ENCODE peak calls at places on chromosome 4, in nine cellular contexts. One of them, this sample, is unnamed.

GRCh38 chr4:11149612-11150259 is 279.0 kb downstream of the HS3ST1 start:
- DNase-seq in PC-3: no peak
- DNase-seq in hepatocyte: no peak
- DNase-seq in tibial nerve: no peak
- DNase-seq in pancreas: no peak
- DNase-seq in cardiac muscle cell: no peak
- DNase-seq in iPS DF 6.9: no peak
- DNase-seq in colonic mucosa: no peak
- DNase-seq in CD4-positive, CD25-positive, alpha-beta regulatory T cell: no peak
- DNase-seq in this sample: no peak

GRCh38 chr4:6612961-6613675 is 27.4 kb upstream of the MRFAP1 start:
- DNase-seq in PC-3: no peak
- DNase-seq in hepatocyte: no peak
- DNase-seq in tibial nerve: no peak
- DNase-seq in pancreas: no peak
- DNase-seq in cardiac muscle cell: no peak
- DNase-seq in iPS DF 6.9: no peak
- DNase-seq in colonic mucosa: no peak
- DNase-seq in CD4-positive, CD25-positive, alpha-beta regulatory T cell: no peak
- DNase-seq in this sample: no peak

GRCh38 chr4:146282662-146283061 is 68.3 kb downstream of the REELD1 start:
- DNase-seq in PC-3: no peak
- DNase-seq in hepatocyte: no peak
- DNase-seq in tibial nerve: no peak
- DNase-seq in pancreas: no peak
- DNase-seq in cardiac muscle cell: no peak
- DNase-seq in iPS DF 6.9: no peak
- DNase-seq in colonic mucosa: no peak
- DNase-seq in CD4-positive, CD25-positive, alpha-beta regulatory T cell: no peak
- DNase-seq in this sample: no peak

GRCh38 chr4:105569014-105569850 is 16.8 kb downstream of the ARHGEF38 start:
- DNase-seq in PC-3: peak; percentile 77
- DNase-seq in hepatocyte: no peak
- DNase-seq in tibial nerve: no peak
- DNase-seq in pancreas: no peak
- DNase-seq in cardiac muscle cell: no peak
- DNase-seq in iPS DF 6.9: no peak
- DNase-seq in colonic mucosa: no peak
- DNase-seq in CD4-positive, CD25-positive, alpha-beta regulatory T cell: no peak
- DNase-seq in this sample: no peak

GRCh38 chr4:72767903-72768817 is 199.1 kb upstream of the ADAMTS3 start:
- DNase-seq in PC-3: peak; percentile 45
- DNase-seq in hepatocyte: no peak
- DNase-seq in tibial nerve: no peak
- DNase-seq in pancreas: no peak
- DNase-seq in cardiac muscle cell: no peak
- DNase-seq in iPS DF 6.9: no peak
- DNase-seq in colonic mucosa: no peak
- DNase-seq in CD4-positive, CD25-positive, alpha-beta regulatory T cell: no peak
- DNase-seq in this sample: no peak

GRCh38 chr4:85495621-85496020 is 20.7 kb downstream of the ARHGAP24 start:
- DNase-seq in PC-3: no peak
- DNase-seq in hepatocyte: no peak
- DNase-seq in tibial nerve: no peak
- DNase-seq in pancreas: no peak
- DNase-seq in cardiac muscle cell: peak; percentile 43
- DNase-seq in iPS DF 6.9: no peak
- DNase-seq in colonic mucosa: no peak
- DNase-seq in CD4-positive, CD25-positive, alpha-beta regulatory T cell: no peak
- DNase-seq in this sample: no peak

GRCh38 chr4:157128395-157128794 is 52.4 kb downstream of the GLRB start:
- DNase-seq in PC-3: peak; percentile 50
- DNase-seq in hepatocyte: peak; percentile 34
- DNase-seq in tibial nerve: peak; percentile 12
- DNase-seq in pancreas: no peak
- DNase-seq in cardiac muscle cell: peak; percentile 15
- DNase-seq in iPS DF 6.9: no peak
- DNase-seq in colonic mucosa: no peak
- DNase-seq in CD4-positive, CD25-positive, alpha-beta regulatory T cell: no peak
- DNase-seq in this sample: no peak

GRCh38 chr4:158775091-158775651 is 6.3 kb downstream of the FNIP2 start:
- DNase-seq in PC-3: peak; percentile 40
- DNase-seq in hepatocyte: peak; percentile 36
- DNase-seq in tibial nerve: no peak
- DNase-seq in pancreas: no peak
- DNase-seq in cardiac muscle cell: no peak
- DNase-seq in iPS DF 6.9: no peak
- DNase-seq in colonic mucosa: peak; percentile 56
- DNase-seq in CD4-positive, CD25-positive, alpha-beta regulatory T cell: no peak
- DNase-seq in this sample: no peak

GRCh38 chr4:26023191-26023972 is 109.4 kb downstream of the SMIM20 start:
- DNase-seq in PC-3: peak; percentile 18
- DNase-seq in hepatocyte: no peak
- DNase-seq in tibial nerve: no peak
- DNase-seq in pancreas: no peak
- DNase-seq in cardiac muscle cell: no peak
- DNase-seq in iPS DF 6.9: no peak
- DNase-seq in colonic mucosa: no peak
- DNase-seq in CD4-positive, CD25-positive, alpha-beta regulatory T cell: no peak
- DNase-seq in this sample: no peak

GRCh38 chr4:137664055-137664405 is 131.7 kb upstream of the PCDH18 start:
- DNase-seq in PC-3: peak; percentile 49
- DNase-seq in hepatocyte: peak; percentile 44
- DNase-seq in tibial nerve: no peak
- DNase-seq in pancreas: no peak
- DNase-seq in cardiac muscle cell: no peak
- DNase-seq in iPS DF 6.9: no peak
- DNase-seq in colonic mucosa: no peak
- DNase-seq in CD4-positive, CD25-positive, alpha-beta regulatory T cell: no peak
- DNase-seq in this sample: no peak

GRCh38 chr4:101337688-101338087 is 9.6 kb downstream of the PPP3CA start:
- DNase-seq in PC-3: peak; percentile 48
- DNase-seq in hepatocyte: no peak
- DNase-seq in tibial nerve: no peak
- DNase-seq in pancreas: no peak
- DNase-seq in cardiac muscle cell: no peak
- DNase-seq in iPS DF 6.9: no peak
- DNase-seq in colonic mucosa: no peak
- DNase-seq in CD4-positive, CD25-positive, alpha-beta regulatory T cell: no peak
- DNase-seq in this sample: no peak

GRCh38 chr4:173485164-173485563 is 44.9 kb downstream of the HAND2 start:
- DNase-seq in PC-3: no peak
- DNase-seq in hepatocyte: no peak
- DNase-seq in tibial nerve: no peak
- DNase-seq in pancreas: no peak
- DNase-seq in cardiac muscle cell: no peak
- DNase-seq in iPS DF 6.9: no peak
- DNase-seq in colonic mucosa: no peak
- DNase-seq in CD4-positive, CD25-positive, alpha-beta regulatory T cell: no peak
- DNase-seq in this sample: no peak

GRCh38 chr4:85166318-85166717 is 199.8 kb upstream of the WDFY3 start:
- DNase-seq in PC-3: peak; percentile 77
- DNase-seq in hepatocyte: peak; percentile 68
- DNase-seq in tibial nerve: no peak
- DNase-seq in pancreas: no peak
- DNase-seq in cardiac muscle cell: no peak
- DNase-seq in iPS DF 6.9: no peak
- DNase-seq in colonic mucosa: peak; percentile 74
- DNase-seq in CD4-positive, CD25-positive, alpha-beta regulatory T cell: no peak
- DNase-seq in this sample: no peak

GRCh38 chr4:186755550-186756519 is 32.2 kb upstream of the FAT1 start:
- DNase-seq in PC-3: no peak
- DNase-seq in hepatocyte: peak; percentile 52
- DNase-seq in tibial nerve: no peak
- DNase-seq in pancreas: no peak
- DNase-seq in cardiac muscle cell: no peak
- DNase-seq in iPS DF 6.9: no peak
- DNase-seq in colonic mucosa: no peak
- DNase-seq in CD4-positive, CD25-positive, alpha-beta regulatory T cell: no peak
- DNase-seq in this sample: no peak

GRCh38 chr4:126851391-126851790 is 781.4 kb upstream of the INTU start:
- DNase-seq in PC-3: no peak
- DNase-seq in hepatocyte: no peak
- DNase-seq in tibial nerve: no peak
- DNase-seq in pancreas: no peak
- DNase-seq in cardiac muscle cell: no peak
- DNase-seq in iPS DF 6.9: no peak
- DNase-seq in colonic mucosa: no peak
- DNase-seq in CD4-positive, CD25-positive, alpha-beta regulatory T cell: no peak
- DNase-seq in this sample: no peak

GRCh38 chr4:102449751-102450352 is 51.3 kb upstream of the NFKB1 start:
- DNase-seq in PC-3: peak; percentile 73
- DNase-seq in hepatocyte: peak; percentile 69
- DNase-seq in tibial nerve: peak; percentile 63
- DNase-seq in pancreas: no peak
- DNase-seq in cardiac muscle cell: peak; percentile 75
- DNase-seq in iPS DF 6.9: no peak
- DNase-seq in colonic mucosa: peak; percentile 63
- DNase-seq in CD4-positive, CD25-positive, alpha-beta regulatory T cell: peak; percentile 87
- DNase-seq in this sample: peak; percentile 46

GRCh38 chr4:74544655-74545361 is 99.9 kb downstream of the AREG start:
- DNase-seq in PC-3: no peak
- DNase-seq in hepatocyte: peak; percentile 40
- DNase-seq in tibial nerve: no peak
- DNase-seq in pancreas: no peak
- DNase-seq in cardiac muscle cell: no peak
- DNase-seq in iPS DF 6.9: no peak
- DNase-seq in colonic mucosa: peak; percentile 49
- DNase-seq in CD4-positive, CD25-positive, alpha-beta regulatory T cell: no peak
- DNase-seq in this sample: no peak

GRCh38 chr4:7635435-7635834 is 200.7 kb upstream of the PSAPL1 start:
- DNase-seq in PC-3: no peak
- DNase-seq in hepatocyte: no peak
- DNase-seq in tibial nerve: no peak
- DNase-seq in pancreas: no peak
- DNase-seq in cardiac muscle cell: no peak
- DNase-seq in iPS DF 6.9: no peak
- DNase-seq in colonic mucosa: no peak
- DNase-seq in CD4-positive, CD25-positive, alpha-beta regulatory T cell: no peak
- DNase-seq in this sample: no peak

GRCh38 chr4:26362745-26363439 is 42.1 kb downstream of the RBPJ start:
- DNase-seq in PC-3: peak; percentile 4
- DNase-seq in hepatocyte: no peak
- DNase-seq in tibial nerve: no peak
- DNase-seq in pancreas: no peak
- DNase-seq in cardiac muscle cell: no peak
- DNase-seq in iPS DF 6.9: no peak
- DNase-seq in colonic mucosa: no peak
- DNase-seq in CD4-positive, CD25-positive, alpha-beta regulatory T cell: no peak
- DNase-seq in this sample: no peak

GRCh38 chr4:161101881-161102280 is 1061.9 kb downstream of the FSTL5 start:
- DNase-seq in PC-3: no peak
- DNase-seq in hepatocyte: no peak
- DNase-seq in tibial nerve: no peak
- DNase-seq in pancreas: no peak
- DNase-seq in cardiac muscle cell: no peak
- DNase-seq in iPS DF 6.9: no peak
- DNase-seq in colonic mucosa: no peak
- DNase-seq in CD4-positive, CD25-positive, alpha-beta regulatory T cell: no peak
- DNase-seq in this sample: no peak

DNA sequence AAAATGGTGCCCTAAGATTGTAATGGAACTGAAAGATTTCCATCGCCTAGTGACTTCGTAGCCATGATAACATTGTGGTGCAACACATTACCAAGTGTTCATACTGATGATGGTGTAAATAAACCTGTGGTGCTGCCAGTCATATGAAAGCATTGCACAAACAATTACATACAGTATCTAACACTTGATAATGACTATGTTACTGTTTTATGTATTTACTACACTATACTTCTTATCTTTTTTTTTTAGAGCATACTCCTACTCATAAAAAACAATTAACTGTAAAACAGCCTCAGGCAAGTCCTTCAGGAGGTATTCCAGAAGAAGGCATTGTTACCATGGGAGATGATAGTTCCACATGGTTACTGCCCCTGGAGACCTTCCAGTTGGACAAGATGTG is 152.7 kb upstream of the EDNRA start:
- DNase-seq in PC-3: no peak
- DNase-seq in hepatocyte: no peak
- DNase-seq in tibial nerve: no peak
- DNase-seq in pancreas: no peak
- DNase-seq in cardiac muscle cell: no peak
- DNase-seq in iPS DF 6.9: no peak
- DNase-seq in colonic mucosa: no peak
- DNase-seq in CD4-positive, CD25-positive, alpha-beta regulatory T cell: no peak
- DNase-seq in this sample: no peak
- H3K27me3 ChIP-seq in PC-3: no peaks in the 10 kb centered on the region
- H3K27me3 ChIP-seq in hepatocyte: no peaks in the 10 kb centered on the region
- H3K27me3 ChIP-seq in tibial nerve: no peaks in the 10 kb centered on the region
- H3K27me3 ChIP-seq in pancreas: no peaks in the 10 kb centered on the region
- H3K27me3 ChIP-seq in cardiac muscle cell: no peaks in the 10 kb centered on the region
- H3K27me3 ChIP-seq in iPS DF 6.9: no peaks in the 10 kb centered on the region
- H3K27me3 ChIP-seq in colonic mucosa: no peaks in the 10 kb centered on the region
- H3K27me3 ChIP-seq in CD4-positive, CD25-positive, alpha-beta regulatory T cell: no peaks in the 10 kb centered on the region
- H3K27me3 ChIP-seq in this sample: no peaks in the 10 kb centered on the region

DNA sequence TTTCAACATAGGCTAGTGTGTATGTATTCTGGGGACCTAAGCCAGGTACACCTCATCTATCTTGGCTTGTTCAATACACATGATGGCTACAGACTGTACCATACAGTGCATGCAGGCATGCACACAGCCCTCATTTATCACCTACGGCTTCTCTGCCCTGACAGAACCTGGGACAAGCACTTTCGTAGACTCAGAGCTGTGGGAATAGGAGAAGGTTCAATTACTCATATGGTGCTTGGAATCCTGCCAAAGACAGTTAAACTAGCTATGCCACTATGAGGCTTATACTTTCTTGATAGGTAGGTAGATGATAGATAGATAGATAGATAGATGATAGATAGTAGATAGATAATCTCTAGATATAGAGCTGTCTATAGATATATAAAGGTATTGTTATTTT is 457.2 kb downstream of the GALNTL6 start:
- DNase-seq in PC-3: peak; percentile 26
- DNase-seq in hepatocyte: peak; percentile 8
- DNase-seq in tibial nerve: no peak
- DNase-seq in pancreas: no peak
- DNase-seq in cardiac muscle cell: peak; percentile 7
- DNase-seq in iPS DF 6.9: no peak
- DNase-seq in colonic mucosa: no peak
- DNase-seq in CD4-positive, CD25-positive, alpha-beta regulatory T cell: no peak
- DNase-seq in this sample: no peak
- H3K27ac ChIP-seq in PC-3: no peak overlapping the region
- H3K27ac ChIP-seq in hepatocyte: no peak overlapping the region
- H3K27ac ChIP-seq in tibial nerve: no peak overlapping the region
- H3K27ac ChIP-seq in pancreas: no peak overlapping the region
- H3K27ac ChIP-seq in cardiac muscle cell: no peak overlapping the region
- H3K27ac ChIP-seq in iPS DF 6.9: no peak overlapping the region
- H3K27ac ChIP-seq in colonic mucosa: no peak overlapping the region
- H3K27ac ChIP-seq in CD4-positive, CD25-positive, alpha-beta regulatory T cell: no peak overlapping the region
- H3K27ac ChIP-seq in this sample: no peak overlapping the region

GRCh38 chr4:152115794-152116193 is 355.0 kb upstream of the GATB start:
- DNase-seq in PC-3: no peak
- DNase-seq in hepatocyte: no peak
- DNase-seq in tibial nerve: no peak
- DNase-seq in pancreas: no peak
- DNase-seq in cardiac muscle cell: no peak
- DNase-seq in iPS DF 6.9: no peak
- DNase-seq in colonic mucosa: no peak
- DNase-seq in CD4-positive, CD25-positive, alpha-beta regulatory T cell: peak; percentile 76
- DNase-seq in this sample: no peak
- H3K4me1 ChIP-seq in PC-3: peaks cover 8% of the 10 kb centered on the region
- H3K4me1 ChIP-seq in hepatocyte: no peaks in the 10 kb centered on the region
- H3K4me1 ChIP-seq in tibial nerve: no peaks in the 10 kb centered on the region
- H3K4me1 ChIP-seq in pancreas: no peaks in the 10 kb centered on the region
- H3K4me1 ChIP-seq in cardiac muscle cell: peaks cover 12% of the 10 kb centered on the region
- H3K4me1 ChIP-seq in iPS DF 6.9: no peaks in the 10 kb centered on the region
- H3K4me1 ChIP-seq in colonic mucosa: no peaks in the 10 kb centered on the region
- H3K4me1 ChIP-seq in CD4-positive, CD25-positive, alpha-beta regulatory T cell: peaks cover 35% of the 10 kb centered on the region
- H3K4me1 ChIP-seq in this sample: no peaks in the 10 kb centered on the region

GRCh38 chr4:786074-786741 is 39.7 kb downstream of the CPLX1 start:
- DNase-seq in PC-3: no peak
- DNase-seq in hepatocyte: no peak
- DNase-seq in tibial nerve: no peak
- DNase-seq in pancreas: peak; percentile 30
- DNase-seq in cardiac muscle cell: no peak
- DNase-seq in iPS DF 6.9: no peak
- DNase-seq in colonic mucosa: peak; percentile 26
- DNase-seq in CD4-positive, CD25-positive, alpha-beta regulatory T cell: no peak
- DNase-seq in this sample: no peak
- H3K27me3 ChIP-seq in PC-3: no peaks in the 10 kb centered on the region
- H3K27me3 ChIP-seq in hepatocyte: peaks cover 26% of the 10 kb centered on the region
- H3K27me3 ChIP-seq in tibial nerve: peaks cover 63% of the 10 kb centered on the region
- H3K27me3 ChIP-seq in pancreas: no peaks in the 10 kb centered on the region
- H3K27me3 ChIP-seq in cardiac muscle cell: peaks cover 65% of the 10 kb centered on the region
- H3K27me3 ChIP-seq in iPS DF 6.9: peaks cover 11% of the 10 kb centered on the region
- H3K27me3 ChIP-seq in colonic mucosa: peaks cover 26% of the 10 kb centered on the region
- H3K27me3 ChIP-seq in CD4-positive, CD25-positive, alpha-beta regulatory T cell: no peaks in the 10 kb centered on the region
- H3K27me3 ChIP-seq in this sample: peaks cover 4% of the 10 kb centered on the region

This sample was measured in lung.